ENCODE peak calls at places on chromosomes 2 and 18, in nine cellular contexts. One of them, this sample, is unnamed.

GRCh38 chr2:182779323-182779722 is 63.3 kb downstream of the DNAJC10 start:
- DNase-seq in H7: no peak
- DNase-seq in DMS153: no peak
- DNase-seq in HT1080: no peak
- DNase-seq in heart right ventricle: no peak
- DNase-seq in stimulated activated CD8-positive, alpha-beta memory T cell treated with anti-CD3 and anti-CD28 coated beads, Interleukin-2, amount 100 ng/mL, for 48 hours: no peak
- DNase-seq in activated CD8-positive, alpha-beta memory T cell treated with anti-CD3 and anti-CD28 coated beads for 24 hours: no peak
- DNase-seq in stimulated activated CD4-positive, alpha-beta T cell treated with anti-CD3 and anti-CD28 coated beads, Interleukin-12 subunit alpha, Interleukin-12 subunit beta, amount 100 ng/mL, for 4 hours: no peak
- DNase-seq in posterior cingulate gyrus: no peak
- DNase-seq in this sample: no peak

GRCh38 chr2:26650713-26651457 is 9.7 kb upstream of the CIB4 start:
- DNase-seq in HT1080: no peak
- DNase-seq in stimulated activated CD8-positive, alpha-beta memory T cell treated with anti-CD3 and anti-CD28 coated beads, Interleukin-2, amount 100 ng/mL, for 48 hours: no peak
- DNase-seq in heart right ventricle: no peak
- DNase-seq in posterior cingulate gyrus: no peak
- DNase-seq in activated CD8-positive, alpha-beta memory T cell treated with anti-CD3 and anti-CD28 coated beads for 24 hours: no peak
- DNase-seq in stimulated activated CD4-positive, alpha-beta T cell treated with anti-CD3 and anti-CD28 coated beads, Interleukin-12 subunit alpha, Interleukin-12 subunit beta, amount 100 ng/mL, for 4 hours: no peak
- DNase-seq in H7: no peak
- DNase-seq in DMS153: no peak
- DNase-seq in this sample: peak

GRCh38 chr2:46087492-46087891 is 209.7 kb upstream of the EPAS1 start:
- DNase-seq in stimulated activated CD4-positive, alpha-beta T cell treated with anti-CD3 and anti-CD28 coated beads, Interleukin-12 subunit alpha, Interleukin-12 subunit beta, amount 100 ng/mL, for 4 hours: no peak
- DNase-seq in activated CD8-positive, alpha-beta memory T cell treated with anti-CD3 and anti-CD28 coated beads for 24 hours: no peak
- DNase-seq in stimulated activated CD8-positive, alpha-beta memory T cell treated with anti-CD3 and anti-CD28 coated beads, Interleukin-2, amount 100 ng/mL, for 48 hours: no peak
- DNase-seq in heart right ventricle: no peak
- DNase-seq in posterior cingulate gyrus: no peak
- DNase-seq in H7: no peak
- DNase-seq in DMS153: no peak
- DNase-seq in HT1080: no peak
- DNase-seq in this sample: no peak

GRCh38 chr2:134244091-134244490 is 9.8 kb upstream of the MGAT5 start:
- DNase-seq in H7: no peak
- DNase-seq in HT1080: no peak
- DNase-seq in stimulated activated CD8-positive, alpha-beta memory T cell treated with anti-CD3 and anti-CD28 coated beads, Interleukin-2, amount 100 ng/mL, for 48 hours: no peak
- DNase-seq in posterior cingulate gyrus: no peak
- DNase-seq in DMS153: no peak
- DNase-seq in heart right ventricle: no peak
- DNase-seq in stimulated activated CD4-positive, alpha-beta T cell treated with anti-CD3 and anti-CD28 coated beads, Interleukin-12 subunit alpha, Interleukin-12 subunit beta, amount 100 ng/mL, for 4 hours: no peak
- DNase-seq in activated CD8-positive, alpha-beta memory T cell treated with anti-CD3 and anti-CD28 coated beads for 24 hours: no peak
- DNase-seq in this sample: no peak

GRCh38 chr2:162261032-162261945 is 18.0 kb upstream of the FAP start:
- DNase-seq in DMS153: no peak
- DNase-seq in posterior cingulate gyrus: no peak
- DNase-seq in HT1080: peak
- DNase-seq in stimulated activated CD4-positive, alpha-beta T cell treated with anti-CD3 and anti-CD28 coated beads, Interleukin-12 subunit alpha, Interleukin-12 subunit beta, amount 100 ng/mL, for 4 hours: no peak
- DNase-seq in stimulated activated CD8-positive, alpha-beta memory T cell treated with anti-CD3 and anti-CD28 coated beads, Interleukin-2, amount 100 ng/mL, for 48 hours: no peak
- DNase-seq in activated CD8-positive, alpha-beta memory T cell treated with anti-CD3 and anti-CD28 coated beads for 24 hours: no peak
- DNase-seq in H7: no peak
- DNase-seq in heart right ventricle: peak
- DNase-seq in this sample: no peak

GRCh38 chr2:236941551-236941950 is 144.1 kb upstream of the COPS8 start:
- DNase-seq in stimulated activated CD8-positive, alpha-beta memory T cell treated with anti-CD3 and anti-CD28 coated beads, Interleukin-2, amount 100 ng/mL, for 48 hours: no peak
- DNase-seq in stimulated activated CD4-positive, alpha-beta T cell treated with anti-CD3 and anti-CD28 coated beads, Interleukin-12 subunit alpha, Interleukin-12 subunit beta, amount 100 ng/mL, for 4 hours: no peak
- DNase-seq in DMS153: no peak
- DNase-seq in posterior cingulate gyrus: no peak
- DNase-seq in heart right ventricle: no peak
- DNase-seq in H7: no peak
- DNase-seq in HT1080: no peak
- DNase-seq in activated CD8-positive, alpha-beta memory T cell treated with anti-CD3 and anti-CD28 coated beads for 24 hours: no peak
- DNase-seq in this sample: no peak

GRCh38 chr2:131036696-131037397 is 56.4 kb downstream of the FAM168B start:
- DNase-seq in activated CD8-positive, alpha-beta memory T cell treated with anti-CD3 and anti-CD28 coated beads for 24 hours: peak
- DNase-seq in HT1080: no peak
- DNase-seq in posterior cingulate gyrus: peak
- DNase-seq in stimulated activated CD8-positive, alpha-beta memory T cell treated with anti-CD3 and anti-CD28 coated beads, Interleukin-2, amount 100 ng/mL, for 48 hours: no peak
- DNase-seq in H7: peak
- DNase-seq in DMS153: no peak
- DNase-seq in heart right ventricle: no peak
- DNase-seq in stimulated activated CD4-positive, alpha-beta T cell treated with anti-CD3 and anti-CD28 coated beads, Interleukin-12 subunit alpha, Interleukin-12 subunit beta, amount 100 ng/mL, for 4 hours: no peak
- DNase-seq in this sample: peak

GRCh38 chr2:133390151-133390550 is 178.1 kb downstream of the NCKAP5 start:
- DNase-seq in stimulated activated CD4-positive, alpha-beta T cell treated with anti-CD3 and anti-CD28 coated beads, Interleukin-12 subunit alpha, Interleukin-12 subunit beta, amount 100 ng/mL, for 4 hours: no peak
- DNase-seq in H7: no peak
- DNase-seq in stimulated activated CD8-positive, alpha-beta memory T cell treated with anti-CD3 and anti-CD28 coated beads, Interleukin-2, amount 100 ng/mL, for 48 hours: no peak
- DNase-seq in HT1080: peak
- DNase-seq in DMS153: no peak
- DNase-seq in heart right ventricle: no peak
- DNase-seq in activated CD8-positive, alpha-beta memory T cell treated with anti-CD3 and anti-CD28 coated beads for 24 hours: no peak
- DNase-seq in posterior cingulate gyrus: no peak
- DNase-seq in this sample: no peak

GRCh38 chr2:42812899-42813479 is 20.6 kb upstream of the HAAO start:
- DNase-seq in stimulated activated CD8-positive, alpha-beta memory T cell treated with anti-CD3 and anti-CD28 coated beads, Interleukin-2, amount 100 ng/mL, for 48 hours: no peak
- DNase-seq in HT1080: no peak
- DNase-seq in posterior cingulate gyrus: no peak
- DNase-seq in H7: no peak
- DNase-seq in DMS153: peak
- DNase-seq in stimulated activated CD4-positive, alpha-beta T cell treated with anti-CD3 and anti-CD28 coated beads, Interleukin-12 subunit alpha, Interleukin-12 subunit beta, amount 100 ng/mL, for 4 hours: no peak
- DNase-seq in activated CD8-positive, alpha-beta memory T cell treated with anti-CD3 and anti-CD28 coated beads for 24 hours: no peak
- DNase-seq in heart right ventricle: no peak
- DNase-seq in this sample: no peak

GRCh38 chr18:72612894-72613537 is 68.9 kb upstream of the CBLN2 start:
- DNase-seq in HT1080: no peak
- DNase-seq in activated CD8-positive, alpha-beta memory T cell treated with anti-CD3 and anti-CD28 coated beads for 24 hours: no peak
- DNase-seq in posterior cingulate gyrus: no peak
- DNase-seq in stimulated activated CD4-positive, alpha-beta T cell treated with anti-CD3 and anti-CD28 coated beads, Interleukin-12 subunit alpha, Interleukin-12 subunit beta, amount 100 ng/mL, for 4 hours: no peak
- DNase-seq in stimulated activated CD8-positive, alpha-beta memory T cell treated with anti-CD3 and anti-CD28 coated beads, Interleukin-2, amount 100 ng/mL, for 48 hours: no peak
- DNase-seq in H7: no peak
- DNase-seq in DMS153: no peak
- DNase-seq in heart right ventricle: no peak
- DNase-seq in this sample: no peak

GRCh38 chr2:224436634-224437033 is 34.7 kb upstream of the FAM124B start:
- DNase-seq in stimulated activated CD8-positive, alpha-beta memory T cell treated with anti-CD3 and anti-CD28 coated beads, Interleukin-2, amount 100 ng/mL, for 48 hours: no peak
- DNase-seq in HT1080: peak
- DNase-seq in activated CD8-positive, alpha-beta memory T cell treated with anti-CD3 and anti-CD28 coated beads for 24 hours: no peak
- DNase-seq in H7: no peak
- DNase-seq in posterior cingulate gyrus: no peak
- DNase-seq in DMS153: no peak
- DNase-seq in heart right ventricle: no peak
- DNase-seq in stimulated activated CD4-positive, alpha-beta T cell treated with anti-CD3 and anti-CD28 coated beads, Interleukin-12 subunit alpha, Interleukin-12 subunit beta, amount 100 ng/mL, for 4 hours: no peak
- DNase-seq in this sample: no peak

GRCh38 chr2:99818842-99819241 is 323.5 kb downstream of the AFF3 start:
- DNase-seq in HT1080: peak
- DNase-seq in heart right ventricle: no peak
- DNase-seq in stimulated activated CD4-positive, alpha-beta T cell treated with anti-CD3 and anti-CD28 coated beads, Interleukin-12 subunit alpha, Interleukin-12 subunit beta, amount 100 ng/mL, for 4 hours: no peak
- DNase-seq in posterior cingulate gyrus: no peak
- DNase-seq in activated CD8-positive, alpha-beta memory T cell treated with anti-CD3 and anti-CD28 coated beads for 24 hours: no peak
- DNase-seq in DMS153: no peak
- DNase-seq in stimulated activated CD8-positive, alpha-beta memory T cell treated with anti-CD3 and anti-CD28 coated beads, Interleukin-2, amount 100 ng/mL, for 48 hours: no peak
- DNase-seq in H7: no peak
- DNase-seq in this sample: no peak

GRCh38 chr2:65027611-65028244 is 28.5 kb upstream of the CEP68 start:
- DNase-seq in stimulated activated CD4-positive, alpha-beta T cell treated with anti-CD3 and anti-CD28 coated beads, Interleukin-12 subunit alpha, Interleukin-12 subunit beta, amount 100 ng/mL, for 4 hours: no peak
- DNase-seq in heart right ventricle: no peak
- DNase-seq in H7: no peak
- DNase-seq in activated CD8-positive, alpha-beta memory T cell treated with anti-CD3 and anti-CD28 coated beads for 24 hours: no peak
- DNase-seq in HT1080: no peak
- DNase-seq in DMS153: no peak
- DNase-seq in stimulated activated CD8-positive, alpha-beta memory T cell treated with anti-CD3 and anti-CD28 coated beads, Interleukin-2, amount 100 ng/mL, for 48 hours: no peak
- DNase-seq in posterior cingulate gyrus: no peak
- DNase-seq in this sample: no peak

GRCh38 chr2:25366629-25367028 is 24.9 kb upstream of the DNMT3A start:
- DNase-seq in H7: no peak
- DNase-seq in posterior cingulate gyrus: no peak
- DNase-seq in DMS153: no peak
- DNase-seq in activated CD8-positive, alpha-beta memory T cell treated with anti-CD3 and anti-CD28 coated beads for 24 hours: no peak
- DNase-seq in HT1080: no peak
- DNase-seq in heart right ventricle: no peak
- DNase-seq in stimulated activated CD4-positive, alpha-beta T cell treated with anti-CD3 and anti-CD28 coated beads, Interleukin-12 subunit alpha, Interleukin-12 subunit beta, amount 100 ng/mL, for 4 hours: no peak
- DNase-seq in stimulated activated CD8-positive, alpha-beta memory T cell treated with anti-CD3 and anti-CD28 coated beads, Interleukin-2, amount 100 ng/mL, for 48 hours: no peak
- DNase-seq in this sample: no peak

GRCh38 chr2:223500690-223501089 is 101.5 kb downstream of the SCG2 start:
- DNase-seq in HT1080: no peak
- DNase-seq in stimulated activated CD4-positive, alpha-beta T cell treated with anti-CD3 and anti-CD28 coated beads, Interleukin-12 subunit alpha, Interleukin-12 subunit beta, amount 100 ng/mL, for 4 hours: no peak
- DNase-seq in stimulated activated CD8-positive, alpha-beta memory T cell treated with anti-CD3 and anti-CD28 coated beads, Interleukin-2, amount 100 ng/mL, for 48 hours: no peak
- DNase-seq in posterior cingulate gyrus: no peak
- DNase-seq in heart right ventricle: no peak
- DNase-seq in DMS153: no peak
- DNase-seq in H7: no peak
- DNase-seq in activated CD8-positive, alpha-beta memory T cell treated with anti-CD3 and anti-CD28 coated beads for 24 hours: no peak
- DNase-seq in this sample: no peak

GRCh38 chr2:9565436-9566153 is 10.0 kb upstream of the ADAM17 start:
- DNase-seq in HT1080: peak
- DNase-seq in posterior cingulate gyrus: no peak
- DNase-seq in heart right ventricle: peak
- DNase-seq in DMS153: no peak
- DNase-seq in stimulated activated CD8-positive, alpha-beta memory T cell treated with anti-CD3 and anti-CD28 coated beads, Interleukin-2, amount 100 ng/mL, for 48 hours: no peak
- DNase-seq in H7: no peak
- DNase-seq in stimulated activated CD4-positive, alpha-beta T cell treated with anti-CD3 and anti-CD28 coated beads, Interleukin-12 subunit alpha, Interleukin-12 subunit beta, amount 100 ng/mL, for 4 hours: no peak
- DNase-seq in activated CD8-positive, alpha-beta memory T cell treated with anti-CD3 and anti-CD28 coated beads for 24 hours: no peak
- DNase-seq in this sample: no peak

GRCh38 chr2:221488134-221488807 is 83.8 kb downstream of the EPHA4 start:
- DNase-seq in posterior cingulate gyrus: no peak
- DNase-seq in DMS153: no peak
- DNase-seq in HT1080: no peak
- DNase-seq in stimulated activated CD8-positive, alpha-beta memory T cell treated with anti-CD3 and anti-CD28 coated beads, Interleukin-2, amount 100 ng/mL, for 48 hours: no peak
- DNase-seq in activated CD8-positive, alpha-beta memory T cell treated with anti-CD3 and anti-CD28 coated beads for 24 hours: no peak
- DNase-seq in heart right ventricle: no peak
- DNase-seq in stimulated activated CD4-positive, alpha-beta T cell treated with anti-CD3 and anti-CD28 coated beads, Interleukin-12 subunit alpha, Interleukin-12 subunit beta, amount 100 ng/mL, for 4 hours: no peak
- DNase-seq in H7: no peak
- DNase-seq in this sample: no peak

GRCh38 chr18:8667846-8668245 is 37.5 kb upstream of the MTCL1 start:
- DNase-seq in stimulated activated CD8-positive, alpha-beta memory T cell treated with anti-CD3 and anti-CD28 coated beads, Interleukin-2, amount 100 ng/mL, for 48 hours: no peak
- DNase-seq in heart right ventricle: no peak
- DNase-seq in activated CD8-positive, alpha-beta memory T cell treated with anti-CD3 and anti-CD28 coated beads for 24 hours: no peak
- DNase-seq in DMS153: no peak
- DNase-seq in stimulated activated CD4-positive, alpha-beta T cell treated with anti-CD3 and anti-CD28 coated beads, Interleukin-12 subunit alpha, Interleukin-12 subunit beta, amount 100 ng/mL, for 4 hours: no peak
- DNase-seq in H7: no peak
- DNase-seq in HT1080: no peak
- DNase-seq in posterior cingulate gyrus: no peak
- DNase-seq in this sample: no peak

GRCh38 chr2:139992078-139992477 is 1211.9 kb upstream of the NXPH2 start:
- DNase-seq in activated CD8-positive, alpha-beta memory T cell treated with anti-CD3 and anti-CD28 coated beads for 24 hours: no peak
- DNase-seq in DMS153: no peak
- DNase-seq in stimulated activated CD8-positive, alpha-beta memory T cell treated with anti-CD3 and anti-CD28 coated beads, Interleukin-2, amount 100 ng/mL, for 48 hours: no peak
- DNase-seq in HT1080: no peak
- DNase-seq in heart right ventricle: no peak
- DNase-seq in stimulated activated CD4-positive, alpha-beta T cell treated with anti-CD3 and anti-CD28 coated beads, Interleukin-12 subunit alpha, Interleukin-12 subunit beta, amount 100 ng/mL, for 4 hours: no peak
- DNase-seq in H7: peak
- DNase-seq in posterior cingulate gyrus: no peak
- DNase-seq in this sample: peak

GRCh38 chr2:241636983-241637232 is at the start of gene THAP4:
- DNase-seq in DMS153: peak
- DNase-seq in posterior cingulate gyrus: no peak
- DNase-seq in stimulated activated CD4-positive, alpha-beta T cell treated with anti-CD3 and anti-CD28 coated beads, Interleukin-12 subunit alpha, Interleukin-12 subunit beta, amount 100 ng/mL, for 4 hours: peak
- DNase-seq in activated CD8-positive, alpha-beta memory T cell treated with anti-CD3 and anti-CD28 coated beads for 24 hours: no peak
- DNase-seq in stimulated activated CD8-positive, alpha-beta memory T cell treated with anti-CD3 and anti-CD28 coated beads, Interleukin-2, amount 100 ng/mL, for 48 hours: no peak
- DNase-seq in HT1080: no peak
- DNase-seq in H7: no peak
- DNase-seq in heart right ventricle: peak
- DNase-seq in this sample: no peak

GRCh38 chr2:27263287-27264252 is 723 bp upstream of the SLC30A3 start:
- DNase-seq in HT1080: no peak
- DNase-seq in heart right ventricle: no peak
- DNase-seq in stimulated activated CD4-positive, alpha-beta T cell treated with anti-CD3 and anti-CD28 coated beads, Interleukin-12 subunit alpha, Interleukin-12 subunit beta, amount 100 ng/mL, for 4 hours: no peak
- DNase-seq in H7: peak
- DNase-seq in activated CD8-positive, alpha-beta memory T cell treated with anti-CD3 and anti-CD28 coated beads for 24 hours: no peak
- DNase-seq in DMS153: no peak
- DNase-seq in posterior cingulate gyrus: no peak
- DNase-seq in stimulated activated CD8-positive, alpha-beta memory T cell treated with anti-CD3 and anti-CD28 coated beads, Interleukin-2, amount 100 ng/mL, for 48 hours: no peak
- DNase-seq in this sample: peak

GRCh38 chr18:50009772-50010171 is 185.2 kb downstream of the MYO5B start:
- DNase-seq in HT1080: peak
- DNase-seq in activated CD8-positive, alpha-beta memory T cell treated with anti-CD3 and anti-CD28 coated beads for 24 hours: peak
- DNase-seq in stimulated activated CD8-positive, alpha-beta memory T cell treated with anti-CD3 and anti-CD28 coated beads, Interleukin-2, amount 100 ng/mL, for 48 hours: peak
- DNase-seq in stimulated activated CD4-positive, alpha-beta T cell treated with anti-CD3 and anti-CD28 coated beads, Interleukin-12 subunit alpha, Interleukin-12 subunit beta, amount 100 ng/mL, for 4 hours: peak
- DNase-seq in heart right ventricle: peak
- DNase-seq in DMS153: peak
- DNase-seq in H7: peak
- DNase-seq in posterior cingulate gyrus: no peak
- DNase-seq in this sample: peak

GRCh38 chr2:152028182-152028862 is 70.5 kb downstream of the CACNB4 start:
- DNase-seq in H7: no peak
- DNase-seq in stimulated activated CD8-positive, alpha-beta memory T cell treated with anti-CD3 and anti-CD28 coated beads, Interleukin-2, amount 100 ng/mL, for 48 hours: no peak
- DNase-seq in activated CD8-positive, alpha-beta memory T cell treated with anti-CD3 and anti-CD28 coated beads for 24 hours: no peak
- DNase-seq in stimulated activated CD4-positive, alpha-beta T cell treated with anti-CD3 and anti-CD28 coated beads, Interleukin-12 subunit alpha, Interleukin-12 subunit beta, amount 100 ng/mL, for 4 hours: no peak
- DNase-seq in posterior cingulate gyrus: no peak
- DNase-seq in DMS153: no peak
- DNase-seq in heart right ventricle: no peak
- DNase-seq in HT1080: no peak
- DNase-seq in this sample: no peak

GRCh38 chr2:60415814-60416213 is 137.6 kb downstream of the BCL11A start:
- DNase-seq in activated CD8-positive, alpha-beta memory T cell treated with anti-CD3 and anti-CD28 coated beads for 24 hours: no peak
- DNase-seq in stimulated activated CD4-positive, alpha-beta T cell treated with anti-CD3 and anti-CD28 coated beads, Interleukin-12 subunit alpha, Interleukin-12 subunit beta, amount 100 ng/mL, for 4 hours: no peak
- DNase-seq in heart right ventricle: no peak
- DNase-seq in HT1080: no peak
- DNase-seq in posterior cingulate gyrus: no peak
- DNase-seq in H7: no peak
- DNase-seq in stimulated activated CD8-positive, alpha-beta memory T cell treated with anti-CD3 and anti-CD28 coated beads, Interleukin-2, amount 100 ng/mL, for 48 hours: no peak
- DNase-seq in DMS153: no peak
- DNase-seq in this sample: no peak

GRCh38 chr2:46434851-46435273 is 44.5 kb upstream of the TMEM247 start:
- DNase-seq in activated CD8-positive, alpha-beta memory T cell treated with anti-CD3 and anti-CD28 coated beads for 24 hours: no peak
- DNase-seq in heart right ventricle: no peak
- DNase-seq in HT1080: no peak
- DNase-seq in DMS153: no peak
- DNase-seq in stimulated activated CD8-positive, alpha-beta memory T cell treated with anti-CD3 and anti-CD28 coated beads, Interleukin-2, amount 100 ng/mL, for 48 hours: no peak
- DNase-seq in posterior cingulate gyrus: no peak
- DNase-seq in stimulated activated CD4-positive, alpha-beta T cell treated with anti-CD3 and anti-CD28 coated beads, Interleukin-12 subunit alpha, Interleukin-12 subunit beta, amount 100 ng/mL, for 4 hours: no peak
- DNase-seq in H7: no peak
- DNase-seq in this sample: no peak

GRCh38 chr2:147082850-147083522 is 761.8 kb upstream of the ACVR2A start:
- DNase-seq in DMS153: peak
- DNase-seq in H7: peak
- DNase-seq in HT1080: peak
- DNase-seq in heart right ventricle: peak
- DNase-seq in activated CD8-positive, alpha-beta memory T cell treated with anti-CD3 and anti-CD28 coated beads for 24 hours: peak
- DNase-seq in posterior cingulate gyrus: no peak
- DNase-seq in stimulated activated CD4-positive, alpha-beta T cell treated with anti-CD3 and anti-CD28 coated beads, Interleukin-12 subunit alpha, Interleukin-12 subunit beta, amount 100 ng/mL, for 4 hours: peak
- DNase-seq in stimulated activated CD8-positive, alpha-beta memory T cell treated with anti-CD3 and anti-CD28 coated beads, Interleukin-2, amount 100 ng/mL, for 48 hours: no peak
- DNase-seq in this sample: peak

GRCh38 chr2:157692768-157693167 is 64.1 kb upstream of the ACVR1C start:
- DNase-seq in H7: no peak
- DNase-seq in stimulated activated CD4-positive, alpha-beta T cell treated with anti-CD3 and anti-CD28 coated beads, Interleukin-12 subunit alpha, Interleukin-12 subunit beta, amount 100 ng/mL, for 4 hours: no peak
- DNase-seq in posterior cingulate gyrus: no peak
- DNase-seq in activated CD8-positive, alpha-beta memory T cell treated with anti-CD3 and anti-CD28 coated beads for 24 hours: no peak
- DNase-seq in HT1080: peak
- DNase-seq in DMS153: no peak
- DNase-seq in heart right ventricle: no peak
- DNase-seq in stimulated activated CD8-positive, alpha-beta memory T cell treated with anti-CD3 and anti-CD28 coated beads, Interleukin-2, amount 100 ng/mL, for 48 hours: no peak
- DNase-seq in this sample: no peak

This sample was measured in endodermal cell.